ENCODE peak calls at places on chromosomes 11 and 22, in five cellular contexts. One of them, this sample, is unnamed.
A peak's percentile ranks its signal among the peaks of the same experiment; 100 is the strongest.

GRCh38 chr11:70577948-70578347 is 179.6 kb downstream of the CTTN start:
- DNase-seq in cerebellar cortex: peak; percentile 16
- DNase-seq in uterus: no peak
- DNase-seq in activated CD8-positive, alpha-beta memory T cell treated with anti-CD3 and anti-CD28 coated beads for 48 hours: no peak
- DNase-seq in BJ: no peak
- DNase-seq in this sample: no peak

GRCh38 chr11:20608938-20609337 is 9.5 kb downstream of the SLC6A5 start:
- DNase-seq in cerebellar cortex: no peak
- DNase-seq in activated CD8-positive, alpha-beta memory T cell treated with anti-CD3 and anti-CD28 coated beads for 48 hours: no peak
- DNase-seq in uterus: no peak
- DNase-seq in BJ: no peak
- DNase-seq in this sample: no peak

GRCh38 chr22:38758276-38758945 is 2.6 kb upstream of the SUN2 start:
- DNase-seq in uterus: no peak
- DNase-seq in activated CD8-positive, alpha-beta memory T cell treated with anti-CD3 and anti-CD28 coated beads for 48 hours: peak; percentile 44
- DNase-seq in BJ: no peak
- DNase-seq in cerebellar cortex: no peak
- DNase-seq in this sample: no peak

GRCh38 chr22:32574397-32574796 is 99.8 kb downstream of the FBXO7 start:
- DNase-seq in activated CD8-positive, alpha-beta memory T cell treated with anti-CD3 and anti-CD28 coated beads for 48 hours: peak; percentile 4
- DNase-seq in uterus: no peak
- DNase-seq in BJ: no peak
- DNase-seq in cerebellar cortex: no peak
- DNase-seq in this sample: no peak

GRCh38 chr11:16410479-16410878 is 54.1 kb upstream of the SOX6 start:
- DNase-seq in activated CD8-positive, alpha-beta memory T cell treated with anti-CD3 and anti-CD28 coated beads for 48 hours: no peak
- DNase-seq in BJ: no peak
- DNase-seq in cerebellar cortex: no peak
- DNase-seq in uterus: no peak
- DNase-seq in this sample: no peak

GRCh38 chr11:67006029-67006884 is 16.7 kb upstream of the SYT12 start:
- DNase-seq in uterus: no peak
- DNase-seq in activated CD8-positive, alpha-beta memory T cell treated with anti-CD3 and anti-CD28 coated beads for 48 hours: no peak
- DNase-seq in cerebellar cortex: peak; percentile 67
- DNase-seq in BJ: no peak
- DNase-seq in this sample: no peak

GRCh38 chr11:15577519-15577918 is 462.8 kb downstream of the INSC start:
- DNase-seq in uterus: no peak
- DNase-seq in BJ: no peak
- DNase-seq in cerebellar cortex: no peak
- DNase-seq in activated CD8-positive, alpha-beta memory T cell treated with anti-CD3 and anti-CD28 coated beads for 48 hours: no peak
- DNase-seq in this sample: no peak

GRCh38 chr11:80330302-80330701 is 889.5 kb upstream of the TENM4 start:
- DNase-seq in cerebellar cortex: no peak
- DNase-seq in activated CD8-positive, alpha-beta memory T cell treated with anti-CD3 and anti-CD28 coated beads for 48 hours: no peak
- DNase-seq in uterus: no peak
- DNase-seq in BJ: no peak
- DNase-seq in this sample: no peak

GRCh38 chr11:89660234-89660633 is 49.9 kb upstream of the TRIM77 start:
- DNase-seq in activated CD8-positive, alpha-beta memory T cell treated with anti-CD3 and anti-CD28 coated beads for 48 hours: no peak
- DNase-seq in BJ: no peak
- DNase-seq in uterus: no peak
- DNase-seq in cerebellar cortex: no peak
- DNase-seq in this sample: no peak

GRCh38 chr11:68838572-68838964 is 3.1 kb downstream of the CPT1A start:
- DNase-seq in activated CD8-positive, alpha-beta memory T cell treated with anti-CD3 and anti-CD28 coated beads for 48 hours: no peak
- DNase-seq in cerebellar cortex: no peak
- DNase-seq in BJ: no peak
- DNase-seq in uterus: peak; percentile 64
- DNase-seq in this sample: no peak

GRCh38 chr22:50581031-50581949 is 1.4 kb downstream of the CHKB start:
- DNase-seq in uterus: no peak
- DNase-seq in cerebellar cortex: no peak
- DNase-seq in BJ: no peak
- DNase-seq in activated CD8-positive, alpha-beta memory T cell treated with anti-CD3 and anti-CD28 coated beads for 48 hours: no peak
- DNase-seq in this sample: no peak

GRCh38 chr11:72579816-72580647 is 94.2 kb downstream of the PDE2A start:
- DNase-seq in activated CD8-positive, alpha-beta memory T cell treated with anti-CD3 and anti-CD28 coated beads for 48 hours: no peak
- DNase-seq in uterus: no peak
- DNase-seq in cerebellar cortex: no peak
- DNase-seq in BJ: no peak
- DNase-seq in this sample: no peak

GRCh38 chr11:112033902-112034301 is 8.7 kb downstream of the DLAT start:
- DNase-seq in cerebellar cortex: no peak
- DNase-seq in uterus: no peak
- DNase-seq in activated CD8-positive, alpha-beta memory T cell treated with anti-CD3 and anti-CD28 coated beads for 48 hours: no peak
- DNase-seq in BJ: no peak
- DNase-seq in this sample: no peak

GRCh38 chr11:518463-519202 is 11.6 kb upstream of the RNH1 start:
- DNase-seq in activated CD8-positive, alpha-beta memory T cell treated with anti-CD3 and anti-CD28 coated beads for 48 hours: peak; percentile 91
- DNase-seq in BJ: peak; percentile 94
- DNase-seq in uterus: peak; percentile 94
- DNase-seq in cerebellar cortex: peak; percentile 67
- DNase-seq in this sample: peak; percentile 86

GRCh38 chr11:119481021-119481666 is 58.2 kb upstream of the THY1 start:
- DNase-seq in activated CD8-positive, alpha-beta memory T cell treated with anti-CD3 and anti-CD28 coated beads for 48 hours: peak; percentile 94
- DNase-seq in cerebellar cortex: peak; percentile 67
- DNase-seq in BJ: peak; percentile 44
- DNase-seq in uterus: peak; percentile 87
- DNase-seq in this sample: peak; percentile 48

GRCh38 chr22:40218723-40219294 is 41.1 kb downstream of the TNRC6B start:
- DNase-seq in cerebellar cortex: no peak
- DNase-seq in uterus: no peak
- DNase-seq in activated CD8-positive, alpha-beta memory T cell treated with anti-CD3 and anti-CD28 coated beads for 48 hours: no peak
- DNase-seq in BJ: no peak
- DNase-seq in this sample: no peak

GRCh38 chr11:73321342-73322110 is 13.4 kb downstream of the ARHGEF17 start:
- DNase-seq in activated CD8-positive, alpha-beta memory T cell treated with anti-CD3 and anti-CD28 coated beads for 48 hours: no peak
- DNase-seq in cerebellar cortex: no peak
- DNase-seq in uterus: peak; percentile 73
- DNase-seq in BJ: no peak
- DNase-seq in this sample: no peak

GRCh38 chr11:94477644-94478043 is 16.0 kb downstream of the MRE11 start:
- DNase-seq in cerebellar cortex: no peak
- DNase-seq in uterus: no peak
- DNase-seq in activated CD8-positive, alpha-beta memory T cell treated with anti-CD3 and anti-CD28 coated beads for 48 hours: no peak
- DNase-seq in BJ: no peak
- DNase-seq in this sample: no peak

GRCh38 chr11:73394416-73395296 is 18.5 kb downstream of the RELT start:
- DNase-seq in activated CD8-positive, alpha-beta memory T cell treated with anti-CD3 and anti-CD28 coated beads for 48 hours: no peak
- DNase-seq in cerebellar cortex: no peak
- DNase-seq in BJ: no peak
- DNase-seq in uterus: no peak
- DNase-seq in this sample: no peak

GRCh38 chr11:61919113-61919840 is 1.9 kb upstream of the RAB3IL1 start:
- DNase-seq in uterus: no peak
- DNase-seq in cerebellar cortex: no peak
- DNase-seq in activated CD8-positive, alpha-beta memory T cell treated with anti-CD3 and anti-CD28 coated beads for 48 hours: no peak
- DNase-seq in BJ: no peak
- DNase-seq in this sample: no peak

GRCh38 chr11:10638285-10638684 is 55.3 kb downstream of the IRAG1 start:
- DNase-seq in cerebellar cortex: no peak
- DNase-seq in BJ: no peak
- DNase-seq in uterus: peak; percentile 70
- DNase-seq in activated CD8-positive, alpha-beta memory T cell treated with anti-CD3 and anti-CD28 coated beads for 48 hours: no peak
- DNase-seq in this sample: peak; percentile 39

GRCh38 chr11:113182288-113182687 is 132.1 kb upstream of the TTC12 start:
- DNase-seq in cerebellar cortex: peak; percentile 47
- DNase-seq in BJ: no peak
- DNase-seq in uterus: no peak
- DNase-seq in activated CD8-positive, alpha-beta memory T cell treated with anti-CD3 and anti-CD28 coated beads for 48 hours: no peak
- DNase-seq in this sample: no peak